ENCODE peak calls at places on chromosomes 4 and X, in eight cellular contexts. R is GM23338, T is DND-41, D is mammary epithelial cell, Y is H9, V is IMR-90, G is OCI-LY7, B is fibroblast of lung. C is an unnamed sample.

GRCh38 chrX:24387724-24388123 is 27.3 kb downstream of the SUPT20HL1 start:
- DNase-seq in B (no peak), R (peak; percentile 57), G (no peak), V (no peak), D (no peak), T (no peak), Y (peak; percentile 74), C (no peak)

GRCh38 chrX:41045960-41046567 is 39.2 kb upstream of the USP9X start:
- DNase-seq in Y (peak; percentile 43), V (peak; percentile 17), D (no peak), G (no peak), T (no peak), B (no peak), R (peak; percentile 44), C (peak; percentile 9)

GRCh38 chrX:70494441-70494840 is 49.8 kb downstream of the DLG3 start:
- DNase-seq in Y (no peak), B (no peak), R (no peak), G (no peak), V (peak; percentile 20), D (no peak), T (no peak), C (no peak)

GRCh38 chr4:5478697-5479096 is 229.7 kb downstream of the EVC2 start:
- DNase-seq in D (no peak), G (no peak), V (no peak), B (no peak), T (no peak), Y (no peak), R (no peak), C (no peak)

GRCh38 chr4:40349561-40350198 is 14.5 kb downstream of the CHRNA9 start:
- DNase-seq in G (peak; percentile 33), B (peak; percentile 71), T (peak; percentile 60), V (peak; percentile 20), Y (no peak), D (no peak), R (no peak), C (peak; percentile 67)

GRCh38 chrX:105636667-105637066 is 185.7 kb upstream of the NRK start:
- DNase-seq in B (no peak), Y (peak; percentile 59), R (peak; percentile 71), V (no peak), G (no peak), T (no peak), D (peak; percentile 12), C (no peak)

GRCh38 chr4:147590249-147590920 is 26.8 kb upstream of the TMEM184C start:
- DNase-seq in G (peak; percentile 45), V (peak; percentile 79), D (peak; percentile 34), T (peak; percentile 49), Y (peak; percentile 51), B (peak; percentile 52), R (peak; percentile 82), C (peak; percentile 45)

GRCh38 chrX:84186603-84187358 is 1.2 kb downstream of the RPS6KA6 start:
- DNase-seq in Y (peak; percentile 43), D (peak; percentile 12), T (no peak), R (peak; percentile 44), V (peak; percentile 5), B (peak; percentile 12), G (no peak), C (no peak)

GRCh38 chr4:86302242-86302641 is 57.6 kb downstream of the MAPK10 start:
- DNase-seq in G (no peak), V (peak; percentile 1), Y (peak; percentile 31), D (peak; percentile 2), T (no peak), R (peak; percentile 76), B (peak; percentile 94), C (peak; percentile 94)

GRCh38 chr4:60216752-60217151 is 983.4 kb upstream of the ADGRL3 start:
- DNase-seq in R (no peak), G (no peak), Y (no peak), T (no peak), B (peak; percentile 14), D (peak; percentile 4), V (peak; percentile 5), C (peak; percentile 2)

GRCh38 chr4:80309301-80310004 is 26.1 kb upstream of the CFAP299 start:
- DNase-seq in V (peak; percentile 96), T (no peak), D (peak; percentile 81), G (no peak), Y (no peak), R (no peak), B (peak; percentile 97), C (peak; percentile 97)

GRCh38 chr4:113534698-113535097 is 226.8 kb downstream of the CAMK2D start:
- DNase-seq in D (no peak), R (no peak), B (peak; percentile 53), Y (no peak), V (peak; percentile 73), G (no peak), T (no peak), C (peak; percentile 37)

GRCh38 chr4:156779774-156780173 is 191.8 kb downstream of the PDGFC start:
- DNase-seq in V (peak; percentile 95), G (no peak), Y (no peak), D (peak; percentile 76), T (no peak), R (no peak), B (peak; percentile 98), C (peak; percentile 98)

GRCh38 chrX:111837226-111837625 is 38.8 kb upstream of the TRPC5OS start:
- DNase-seq in R (no peak), V (no peak), G (no peak), Y (no peak), T (no peak), D (no peak), B (no peak), C (no peak)

GRCh38 chrX:19709812-19710518 is 177.4 kb downstream of the SH3KBP1 start:
- DNase-seq in V (peak; percentile 93), D (peak; percentile 95), B (peak; percentile 82), T (no peak), R (no peak), G (no peak), Y (no peak), C (peak; percentile 78)

GRCh38 chr4:100189820-100190642 is at the start of gene DDIT4L:
- DNase-seq in R (peak; percentile 76), D (peak; percentile 6), Y (peak; percentile 84), B (peak; percentile 35), V (peak; percentile 37), G (no peak), T (no peak), C (peak; percentile 21)

GRCh38 chr4:168656055-168656660 is 159.3 kb downstream of the PALLD start:
- DNase-seq in D (peak; percentile 82), R (no peak), T (no peak), Y (no peak), V (peak; percentile 94), B (peak; percentile 93), G (no peak), C (peak; percentile 92)

GRCh38 chr4:93444860-93445259 is 383.7 kb upstream of the ATOH1 start:
- DNase-seq in B (no peak), D (no peak), T (no peak), G (no peak), V (peak; percentile 48), R (peak; percentile 8), Y (no peak), C (no peak)

GRCh38 chr4:181416966-181417365 is 826.2 kb upstream of the TENM3 start:
- DNase-seq in R (no peak), Y (no peak), D (no peak), V (no peak), G (no peak), B (no peak), T (no peak), C (no peak)

DNA sequence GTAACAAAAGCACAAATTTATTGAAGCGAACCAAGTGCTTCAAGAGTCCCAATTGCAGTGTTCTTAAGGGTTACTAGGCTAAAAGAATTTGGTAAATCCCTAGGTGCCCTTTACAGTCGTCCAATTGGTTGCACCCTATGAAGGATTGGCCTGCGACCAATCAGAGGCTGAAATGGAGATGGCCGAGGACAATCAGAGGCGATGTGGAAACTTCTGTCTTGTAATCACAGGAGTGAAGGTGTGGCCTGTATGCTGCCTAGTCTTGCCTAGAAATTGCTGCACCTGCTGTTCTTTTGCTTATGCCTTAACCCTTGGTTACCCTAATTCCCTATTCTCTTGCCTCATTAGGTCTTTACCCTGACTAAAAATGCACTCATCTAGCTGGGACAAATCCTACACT is 1.1 kb upstream of the DCK start:
- DNase-seq in G (peak; percentile 63), B (no peak), R (peak; percentile 60), Y (peak; percentile 59), T (no peak), V (no peak), D (peak; percentile 22), C (no peak)
- H2AFZ ChIP-seq in G (peak overlapping the region; percentile 89), B (no peak overlapping the region), R (no peak overlapping the region), Y (no peak overlapping the region), T (peak overlapping the region; percentile 62), V (no peak overlapping the region), D (peak overlapping the region; percentile 100), C (no peak overlapping the region)

DNA sequence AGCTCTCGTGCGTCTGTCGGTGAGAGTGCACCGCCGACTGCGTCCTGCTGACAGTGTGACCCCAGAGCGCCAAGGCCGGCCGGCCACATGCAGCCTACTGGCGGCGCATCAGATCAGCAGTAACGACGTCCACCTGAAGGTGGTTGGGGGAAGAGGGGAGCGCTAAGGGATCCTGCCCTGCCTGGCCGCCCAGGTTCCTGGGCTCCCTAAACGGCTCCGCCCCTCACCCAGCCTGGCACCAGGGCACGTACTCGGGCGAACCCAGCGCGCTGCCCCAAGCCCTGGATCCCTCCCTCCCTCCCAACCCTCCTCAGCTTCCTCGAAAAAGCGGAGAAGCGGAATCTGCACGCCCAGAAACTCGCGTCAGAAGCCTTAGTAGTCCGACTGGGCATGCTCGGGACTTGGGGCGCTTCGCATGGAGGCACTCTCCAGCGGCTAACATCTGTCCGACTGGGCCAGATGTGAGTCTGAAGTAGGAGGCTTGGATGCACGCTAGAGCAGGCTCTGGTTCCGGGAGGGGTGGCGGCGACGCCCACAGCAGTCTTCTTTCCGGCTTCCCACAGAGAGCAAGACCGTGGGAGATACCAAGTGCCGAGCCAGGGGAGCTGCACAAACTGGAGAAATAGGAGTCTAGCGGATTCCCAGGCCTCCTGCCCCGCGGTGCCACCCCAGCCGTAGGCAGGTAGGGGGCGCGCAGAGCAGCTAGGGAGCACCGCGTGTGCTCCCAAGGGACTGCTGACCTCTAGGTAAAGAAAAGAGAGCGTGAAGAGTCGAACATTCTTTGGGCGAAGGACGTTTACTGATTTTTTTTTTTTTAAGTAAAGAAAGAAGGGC is 114.4 kb upstream of the TEX13C start:
- DNase-seq in T (no peak), D (peak; percentile 21), G (no peak), B (peak; percentile 6), Y (peak; percentile 75), R (peak; percentile 78), V (no peak), C (no peak)
- TF ChIP-seq CTCF in T (no peak), D (peak; percentile 6), G (no peak), B (no peak), Y (peak; percentile 59), R (peak; percentile 53), V (no peak), C (no peak)

GRCh38 chrX:132493095-132493494 is 4.3 kb upstream of the MBNL3 start:
- DNase-seq in B (no peak), V (no peak), G (no peak), T (no peak), R (no peak), D (no peak), Y (no peak), C (no peak)

GRCh38 chrX:132501606-132502005 is 12.8 kb upstream of the MBNL3 start:
- DNase-seq in Y (no peak), V (no peak), B (no peak), G (no peak), R (no peak), T (no peak), D (no peak), C (no peak)

GRCh38 chrX:132497432-132497831 is 8.6 kb upstream of the MBNL3 start:
- DNase-seq in V (no peak), T (no peak), Y (no peak), R (no peak), B (no peak), D (no peak), G (no peak), C (no peak)
- H2AFZ ChIP-seq in V (no peak overlapping the region), T (no peak overlapping the region), Y (no peak overlapping the region), R (no peak overlapping the region), B (no peak overlapping the region), D (no peak overlapping the region), G (no peak overlapping the region), C (no peak overlapping the region)

GRCh38 chrX:4550018-4550417 is 836.6 kb upstream of the PRKX start:
- DNase-seq in R (peak; percentile 40), V (no peak), D (no peak), T (no peak), G (peak; percentile 3), B (no peak), Y (peak; percentile 60), C (no peak)
- TF ChIP-seq CTCF in R (peak; percentile 62), V (no peak), D (no peak), T (peak; percentile 36), G (peak; percentile 42), B (no peak), Y (peak; percentile 70), C (no peak)